ENCODE peak calls at places on chromosomes 2 and 18, in four cellular contexts. N is GM03348; Z is foreskin melanocyte; J is CD4-positive, alpha-beta memory T cell. L is an unnamed sample.

GRCh38 chr2:238771193-238771592 is 76.7 kb upstream of the TWIST2 start:
- DNase-seq in Z (peak), N (no peak), J (no peak), L (no peak)

GRCh38 chr2:129673234-129673633 is 306.2 kb upstream of the RAB6C start:
- DNase-seq in J (no peak), N (no peak), Z (no peak), L (no peak)

GRCh38 chr18:50786851-50787250 is 33.0 kb downstream of the MRO start:
- DNase-seq in Z (no peak), J (no peak), N (no peak), L (no peak)

GRCh38 chr2:30161929-30162328 is 15.1 kb downstream of the YPEL5 start:
- DNase-seq in J (no peak), N (no peak), Z (no peak), L (no peak)

GRCh38 chr2:181999255-181999654 is 13.6 kb downstream of the PPP1R1C start:
- DNase-seq in J (no peak), Z (no peak), N (no peak), L (no peak)

GRCh38 chr18:69447886-69448285 is 47.2 kb downstream of the DOK6 start:
- DNase-seq in J (no peak), Z (no peak), N (no peak), L (no peak)

GRCh38 chr2:12918841-12919445 is 202.2 kb downstream of the TRIB2 start:
- DNase-seq in N (peak), Z (peak), J (no peak), L (no peak)

GRCh38 chr2:2266699-2267449 is 64.2 kb downstream of the MYT1L start:
- DNase-seq in J (no peak), N (no peak), Z (no peak), L (no peak)

GRCh38 chr2:112800881-112801583 is 16.7 kb upstream of the IL1A start:
- DNase-seq in N (no peak), J (no peak), Z (no peak), L (no peak)

GRCh38 chr18:24530630-24531111 is 70.2 kb downstream of the HRH4 start:
- DNase-seq in Z (peak), N (peak), J (no peak), L (no peak)

GRCh38 chr2:27377618-27378095 is 2.9 kb downstream of the ZNF513 start:
- DNase-seq in Z (no peak), N (no peak), J (no peak), L (no peak)

GRCh38 chr2:196435189-196435588 is 204.3 kb upstream of the CCDC150 start:
- DNase-seq in J (no peak), N (peak), Z (no peak), L (peak)

GRCh38 chr2:21836766-21837543 is 713.2 kb downstream of the TDRD15 start:
- DNase-seq in Z (no peak), J (no peak), N (no peak), L (no peak)

GRCh38 chr2:220143336-220143735 is 515.9 kb downstream of the SLC4A3 start:
- DNase-seq in N (peak), Z (peak), J (no peak), L (peak)

GRCh38 chr2:241858206-241859016 is at the start of gene PDCD1:
- DNase-seq in Z (no peak), N (no peak), J (peak), L (no peak)

GRCh38 chr2:236806133-236806532 is 236.5 kb downstream of the ACKR3 start:
- DNase-seq in N (no peak), Z (no peak), J (no peak), L (no peak)

GRCh38 chr2:46309052-46309953 is 12.1 kb downstream of the EPAS1 start:
- DNase-seq in J (no peak), Z (no peak), N (peak), L (no peak)

GRCh38 chr2:160226367-160226766 is 26.3 kb upstream of the ITGB6 start:
- DNase-seq in J (no peak), Z (no peak), N (no peak), L (no peak)

GRCh38 chr2:128543646-128544045 is 225.0 kb upstream of the HS6ST1 start:
- DNase-seq in Z (no peak), J (no peak), N (no peak), L (no peak)

GRCh38 chr18:21682276-21683051 is 22.1 kb downstream of the ABHD3 start:
- DNase-seq in Z (peak), N (peak), J (peak), L (no peak)

GRCh38 chr18:55405655-55406373 is 182.2 kb downstream of the TCF4 start:
- DNase-seq in Z (peak), J (no peak), N (peak), L (no peak)

GRCh38 chr2:128321784-128322650 is 3.3 kb upstream of the HS6ST1 start:
- DNase-seq in N (peak), Z (peak), J (peak), L (peak)

GRCh38 chr2:88442501-88442900 is 10.0 kb downstream of the FOXI3 start:
- DNase-seq in Z (no peak), J (no peak), N (no peak), L (no peak)

GRCh38 chr18:9757851-9758587 is 49.9 kb downstream of the RAB31 start:
- DNase-seq in Z (no peak), N (peak), J (no peak), L (peak)

GRCh38 chr18:9673296-9674251 is 34.5 kb upstream of the RAB31 start:
- DNase-seq in Z (peak), N (peak), J (peak), L (peak)

GRCh38 chr2:112962308-112963175 is 15.3 kb upstream of the IL36G start:
- DNase-seq in Z (no peak), N (no peak), J (no peak), L (no peak)

GRCh38 chr2:24513672-24514071 is 22.6 kb downstream of the NCOA1 start:
- DNase-seq in Z (no peak), N (no peak), J (no peak), L (no peak)

GRCh38 chr2:225326969-225327368 is 72.5 kb upstream of the NYAP2 start:
- DNase-seq in N (no peak), J (no peak), Z (no peak), L (no peak)

GRCh38 chr18:56298935-56299334 is 339.5 kb downstream of the TXNL1 start:
- DNase-seq in N (peak), Z (no peak), J (no peak), L (peak)

GRCh38 chr18:8765692-8766463 is 60.5 kb downstream of the MTCL1 start:
- DNase-seq in J (no peak), Z (no peak), N (peak), L (no peak)

L was measured in H54.